ENCODE peak calls at places on chromosome 13, in seven cellular contexts. X is amniotic epithelial cell; A is stimulated activated CD4-positive, alpha-beta T cell treated with anti-CD3 and anti-CD28 coated beads, Interleukin-1b, Interleukin-23, amount 100 ng/mL, for 48 hours; H is mesenchymal stem cell; Y is NCI-H1092; M is amniotic stem cell; N is non-pigmented ciliary epithelial cell. U is an unnamed sample.

GRCh38 chr13:20825476-20825875 is 51.7 kb upstream of the EEF1AKMT1 start:
- DNase-seq in H (peak), A (no peak), X (peak), M (no peak), Y (no peak), N (peak), U (no peak)

GRCh38 chr13:42377640-42378382 is 105.9 kb downstream of the AKAP11 start:
- DNase-seq in A (peak), Y (no peak), X (no peak), H (peak), M (no peak), N (no peak), U (no peak)

GRCh38 chr13:26425439-26426358 is 131.8 kb upstream of the WASF3 start:
- DNase-seq in M (no peak), A (no peak), H (peak), N (no peak), X (no peak), Y (peak), U (no peak)

GRCh38 chr13:95644611-95645052 is at the start of gene DZIP1:
- DNase-seq in N (no peak), M (peak), H (peak), X (peak), Y (peak), A (no peak), U (peak)

GRCh38 chr13:76885203-76886004 is 801 bp downstream of the KCTD12 start:
- DNase-seq in M (peak), N (peak), Y (peak), X (peak), H (peak), A (peak), U (no peak)

GRCh38 chr13:74795526-74795925 is 661.3 kb upstream of the KLF12 start:
- DNase-seq in X (no peak), H (no peak), Y (no peak), A (no peak), N (no peak), M (no peak), U (no peak)

GRCh38 chr13:46609052-46609451 is 56.1 kb downstream of the LRCH1 start:
- DNase-seq in H (no peak), M (no peak), A (no peak), N (no peak), Y (no peak), X (no peak), U (no peak)

GRCh38 chr13:114099918-114100445 is 32.4 kb downstream of the RASA3 start:
- DNase-seq in N (no peak), Y (no peak), A (no peak), X (peak), M (no peak), H (peak), U (no peak)

U was measured in hippocampal formation.